ENCODE peak calls at places on chromosomes 2 and 18, in nine cellular contexts. C is EH; U is activated effector memory CD4-positive, alpha-beta T cell treated with Interleukin-2 at 50 U/mL for 16 hours; R is GM20000; I is breast epithelium; L is AG10803; Y is stimulated activated CD4-positive, alpha-beta T cell treated with anti-CD3 and anti-CD28 coated beads, TNF-alpha, amount 100 ng/mL, for 1 hour; M is ELF-1; D is hypothalamus. J is an unnamed sample.

GRCh38 chr2:227185616-227186015 is 21.2 kb downstream of the COL4A3 start:
- DNase-seq in C (no peak), U (no peak), R (no peak), I (no peak), L (no peak), Y (no peak), M (no peak), D (no peak), J (no peak)

GRCh38 chr2:106566050-106566449 is 78.9 kb downstream of the CD8B2 start:
- DNase-seq in C (peak; percentile 12), U (no peak), R (no peak), I (no peak), L (no peak), Y (no peak), M (no peak), D (no peak), J (no peak)

GRCh38 chr2:144644549-144644948 is 124.6 kb upstream of the ZEB2 start:
- DNase-seq in C (no peak), U (no peak), R (no peak), I (no peak), L (no peak), Y (no peak), M (no peak), D (no peak), J (no peak)

GRCh38 chr2:10042301-10043161 is 819 bp upstream of the KLF11 start:
- DNase-seq in C (peak; percentile 88), U (peak; percentile 26), R (peak; percentile 50), I (no peak), L (peak; percentile 65), Y (no peak), M (peak; percentile 89), D (no peak), J (peak; percentile 44)

GRCh38 chr18:2150566-2150965 is 420.7 kb downstream of the METTL4 start:
- DNase-seq in C (no peak), U (no peak), R (no peak), I (no peak), L (no peak), Y (no peak), M (no peak), D (no peak), J (peak; percentile 24)

GRCh38 chr2:30584116-30584515 is 137.1 kb downstream of the LCLAT1 start:
- DNase-seq in C (no peak), U (no peak), R (peak; percentile 36), I (no peak), L (no peak), Y (no peak), M (no peak), D (no peak), J (no peak)

GRCh38 chr2:46142546-46143329 is 154.5 kb upstream of the EPAS1 start:
- DNase-seq in C (no peak), U (no peak), R (no peak), I (no peak), L (no peak), Y (no peak), M (no peak), D (no peak), J (no peak)

GRCh38 chr2:72142743-72143440 is 4.8 kb downstream of the CYP26B1 start:
- DNase-seq in C (peak; percentile 22), U (no peak), R (no peak), I (peak; percentile 46), L (peak; percentile 25), Y (no peak), M (peak; percentile 59), D (no peak), J (no peak)

GRCh38 chr18:50093366-50093765 is 101.6 kb downstream of the MYO5B start:
- DNase-seq in C (no peak), U (no peak), R (no peak), I (no peak), L (no peak), Y (no peak), M (peak; percentile 62), D (no peak), J (no peak)

GRCh38 chr2:214740867-214741266 is 68.6 kb downstream of the BARD1 start:
- DNase-seq in C (no peak), U (no peak), R (no peak), I (no peak), L (peak; percentile 14), Y (no peak), M (no peak), D (no peak), J (no peak)